ENCODE peak calls at places on chromosomes 7 and 10, in four cellular contexts. U, H, T and L are unnamed samples. For H3K9me3, the result is how much of the 10 kb centered on the place peaks cover.

GRCh38 chr7:140315498-140316164 is 82.7 kb downstream of the SLC37A3 start:
- DNase-seq in U (no peak), T (no peak), H (no peak), L (no peak)

GRCh38 chr10:14244801-14245211 is 85.9 kb downstream of the FRMD4A start:
- DNase-seq in U (no peak), T (no peak), H (peak), L (no peak)

GRCh38 chr7:139889186-139889871 is 60.3 kb downstream of the TBXAS1 start:
- DNase-seq in U (no peak), H (no peak), T (no peak), L (no peak)

GRCh38 chr7:104137971-104138370 is 69.8 kb downstream of the ORC5 start:
- DNase-seq in U (no peak), H (peak), T (no peak), L (no peak)

GRCh38 chr10:73251683-73252444 is 580 bp downstream of the MRPS16 start:
- DNase-seq in H (peak), T (peak), U (no peak), L (no peak)

GRCh38 chr10:65911431-65911830 is 1014.4 kb upstream of the LRRTM3 start:
- DNase-seq in U (no peak), H (no peak), T (no peak), L (no peak)

GRCh38 chr10:12981570-12981969 is 19.9 kb downstream of the CCDC3 start:
- DNase-seq in T (no peak), H (no peak), U (no peak), L (no peak)

GRCh38 chr7:141276031-141276430 is 202.2 kb downstream of the TMEM178B start:
- DNase-seq in T (no peak), U (no peak), H (no peak), L (no peak)

GRCh38 chr7:96663457-96663856 is 46.2 kb downstream of the SEM1 start:
- DNase-seq in H (no peak), T (no peak), U (no peak), L (no peak)

GRCh38 chr7:25929448-25929847 is 222.6 kb upstream of the NFE2L3 start:
- DNase-seq in H (no peak), U (no peak), T (no peak), L (no peak)

GRCh38 chr7:104482362-104483042 is 154.1 kb downstream of the LHFPL3 start:
- DNase-seq in H (no peak), U (no peak), T (no peak), L (peak)

GRCh38 chr7:100208911-100209408 is 10.8 kb upstream of the PVRIG start:
- DNase-seq in U (no peak), H (no peak), T (no peak), L (no peak)

GRCh38 chr10:33716461-33717267 is 382.2 kb upstream of the NRP1 start:
- DNase-seq in H (no peak), U (no peak), T (no peak), L (no peak)

GRCh38 chr7:158273138-158273651 is 314.4 kb downstream of the PTPRN2 start:
- DNase-seq in U (no peak), H (no peak), T (peak), L (no peak)
- H3K9me3 ChIP-seq in U (under half), H (under half), T (under half), L (under half)

DNA sequence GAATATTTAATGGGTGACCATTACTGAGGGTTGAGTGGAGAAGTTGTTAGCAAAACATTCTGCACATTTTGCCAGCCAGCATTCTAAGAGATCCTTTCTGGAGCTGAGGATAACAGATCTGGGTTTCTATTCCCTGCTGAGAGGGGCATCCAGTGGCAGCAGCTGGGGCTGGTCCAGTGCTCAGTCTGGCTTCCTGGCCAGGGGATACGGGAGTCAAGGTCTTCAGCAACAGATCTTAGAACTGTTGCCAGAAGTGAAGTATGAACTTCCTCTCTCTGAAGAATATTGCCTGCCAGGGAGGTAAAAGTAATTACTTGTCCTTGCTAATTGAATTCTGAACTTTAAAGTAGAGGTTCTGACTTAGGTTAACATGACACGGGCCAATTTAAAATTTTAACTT is 568.4 kb downstream of the REEP3 start:
- DNase-seq in T (no peak), H (no peak), U (no peak), L (no peak)
- TF ChIP-seq POLR2AphosphoS5 in T (no peak), H (no peak), U (no peak), L (no peak)

DNA sequence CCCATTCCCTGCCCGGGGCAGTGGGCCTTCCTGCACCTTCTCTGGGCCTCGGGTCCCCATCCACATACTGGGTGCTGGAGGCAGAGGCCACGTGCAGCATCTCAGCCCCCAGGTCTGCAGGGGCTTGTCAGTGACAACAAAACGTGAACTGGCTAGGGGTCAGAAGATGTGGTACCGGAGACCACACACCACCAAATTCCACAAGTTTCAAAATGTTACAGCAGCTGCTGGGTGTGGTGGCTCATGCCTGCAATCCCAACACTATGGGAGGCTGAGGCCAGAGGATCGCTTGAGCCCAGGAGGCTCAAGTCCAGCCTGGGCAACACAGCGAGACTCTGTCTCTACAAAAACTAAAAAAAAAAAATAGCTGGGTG is 62.1 kb upstream of the DNAAF5 start:
- DNase-seq in T (peak), U (no peak), H (no peak), L (no peak)
- H3K27ac ChIP-seq in T (peak), U (no peak), H (no peak), L (peak)

GRCh38 chr10:37109000-37109399 is 16.4 kb upstream of the ANKRD30A start:
- DNase-seq in T (no peak), U (no peak), H (no peak), L (no peak)
- H3K9me3 ChIP-seq in T (under half), U (under half), H (under half), L (under half)

GRCh38 chr10:99850767-99851127 is 68.3 kb downstream of the ABCC2 start:
- DNase-seq in U (no peak), T (no peak), H (no peak), L (no peak)
- TF ChIP-seq POLR2AphosphoS5 in U (no peak), T (no peak), H (no peak), L (no peak)

GRCh38 chr7:106895246-106895864 is 30.3 kb downstream of the PIK3CG start:
- DNase-seq in H (no peak), T (no peak), U (no peak), L (peak)

GRCh38 chr7:106893591-106893990 is 28.5 kb downstream of the PIK3CG start:
- DNase-seq in T (no peak), U (no peak), H (no peak), L (no peak)

GRCh38 chr7:106891545-106892410 is 26.7 kb downstream of the PIK3CG start:
- DNase-seq in T (no peak), H (no peak), U (no peak), L (no peak)

GRCh38 chr7:106890952-106891351 is 25.9 kb downstream of the PIK3CG start:
- DNase-seq in U (no peak), H (no peak), T (no peak), L (no peak)

DNA sequence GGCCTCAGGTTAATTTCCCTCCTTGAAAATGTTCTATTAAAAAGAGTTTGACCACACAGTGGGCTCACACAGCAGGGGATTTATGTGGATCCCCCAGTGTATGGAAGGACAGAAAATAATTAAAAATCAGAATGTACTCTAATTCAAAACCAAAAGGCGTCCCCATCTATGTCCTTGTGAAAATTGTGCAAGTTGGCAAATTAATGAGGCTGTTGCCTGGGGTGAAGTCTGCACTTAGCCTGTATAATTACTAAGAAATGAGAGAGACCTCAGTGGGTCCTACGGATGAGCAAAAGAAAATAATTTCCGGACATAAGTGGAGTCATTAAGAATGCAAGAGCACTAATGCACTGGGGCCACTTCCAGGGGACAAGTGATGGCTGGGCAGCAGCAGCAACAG is 31.2 kb downstream of the PIK3CG start:
- DNase-seq in H (no peak), U (no peak), T (no peak), L (no peak)
- H3K27ac ChIP-seq in H (no peak), U (no peak), T (no peak), L (no peak)

GRCh38 chr10:88991900-88992237 is 1.3 kb downstream of the FAS start:
- DNase-seq in U (no peak), H (no peak), T (no peak), L (no peak)

GRCh38 chr10:88994034-88994433 is 3.4 kb downstream of the FAS start:
- DNase-seq in T (no peak), H (no peak), U (no peak), L (no peak)

GRCh38 chr10:88996927-88997326 is 6.3 kb downstream of the FAS start:
- DNase-seq in U (no peak), T (no peak), H (no peak), L (no peak)

GRCh38 chr10:88992945-88993537 is 2.4 kb downstream of the FAS start:
- DNase-seq in T (no peak), H (no peak), U (peak), L (no peak)

DNA sequence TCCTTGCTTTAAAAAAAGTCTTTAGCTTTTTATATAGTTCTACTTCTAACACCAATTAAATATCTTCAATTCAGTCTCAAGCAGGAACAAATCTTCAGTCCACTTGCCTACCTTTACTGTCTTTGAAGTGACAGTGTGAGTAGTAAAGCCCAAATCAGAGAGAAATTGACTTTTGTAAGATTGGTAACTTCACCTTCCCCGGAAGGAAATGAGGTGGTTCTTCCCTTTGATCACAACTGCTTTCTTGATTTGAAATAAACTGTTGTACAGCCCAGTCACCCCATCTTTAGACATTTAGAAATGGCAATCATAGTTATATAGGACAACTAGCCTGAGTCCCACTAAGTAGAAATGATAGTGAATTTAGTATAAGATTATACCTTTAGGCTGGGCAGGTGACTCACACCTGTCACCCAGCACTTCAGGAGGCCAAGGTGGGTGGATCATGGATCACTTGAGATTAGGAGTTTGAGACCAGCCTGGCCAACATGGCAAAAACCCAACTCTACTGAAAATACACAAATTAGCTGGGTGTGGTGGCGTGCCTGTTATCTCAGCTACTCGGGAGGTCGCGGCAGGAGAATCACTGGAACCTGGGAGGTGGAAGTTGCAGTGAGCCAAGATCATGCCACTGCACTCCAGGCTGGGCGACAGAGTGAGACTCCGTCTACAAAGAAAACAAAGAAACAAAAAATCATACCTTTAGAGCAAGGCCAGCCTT is 4.7 kb downstream of the FAS start:
- DNase-seq in U (no peak), T (no peak), H (no peak), L (no peak)
- H3K9me3 ChIP-seq in U (under half), T (under half), H (under half), L (under half)

GRCh38 chr10:113038183-113038582 is 88.1 kb downstream of the TCF7L2 start:
- DNase-seq in H (no peak), U (no peak), T (peak), L (peak)
- TF ChIP-seq POLR2AphosphoS5 in H (no peak), U (no peak), T (no peak), L (no peak)

GRCh38 chr10:104304346-104304745 is 33.9 kb downstream of the ITPRIP start:
- DNase-seq in U (no peak), H (no peak), T (no peak), L (no peak)

GRCh38 chr10:104300736-104301292 is 31.8 kb downstream of the GSTO2 start:
- DNase-seq in T (peak), H (peak), U (peak), L (peak)

GRCh38 chr10:104304927-104305326 is 33.3 kb downstream of the ITPRIP start:
- DNase-seq in T (peak), H (no peak), U (no peak), L (no peak)

GRCh38 chr10:104301907-104302690 is 33.1 kb downstream of the GSTO2 start:
- DNase-seq in T (no peak), U (no peak), H (no peak), L (no peak)

DNA sequence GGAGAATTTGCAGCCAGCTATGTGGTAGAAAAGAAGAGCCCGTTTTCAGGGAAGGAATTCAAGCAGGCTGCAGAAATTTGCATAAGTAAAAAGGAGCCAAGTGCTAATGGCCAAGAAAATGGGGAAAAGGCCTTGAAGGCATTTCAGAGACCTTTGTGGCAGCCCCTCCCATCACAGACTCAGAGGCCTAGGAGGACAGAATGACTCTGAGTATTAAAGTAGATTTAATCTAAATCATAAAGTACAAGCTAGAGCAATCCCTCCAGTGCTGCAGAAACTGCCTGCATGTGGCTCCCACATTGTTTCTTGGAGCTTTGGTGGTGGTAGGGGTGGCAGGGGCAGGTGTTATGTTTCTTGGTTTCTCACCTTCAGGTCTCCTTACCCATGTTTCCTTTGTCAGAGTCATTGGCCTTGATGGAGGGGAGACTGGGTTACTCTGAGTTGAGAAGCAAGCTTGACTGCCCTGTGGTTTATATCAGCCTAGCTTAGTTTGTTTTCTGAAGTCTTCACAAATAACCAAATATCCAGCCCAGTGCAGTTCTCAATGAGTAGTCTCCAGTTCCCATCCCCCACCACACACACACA is 34.6 kb downstream of the ITPRIP start:
- DNase-seq in U (no peak), T (no peak), H (no peak), L (no peak)
- H3K27ac ChIP-seq in U (no peak), T (no peak), H (no peak), L (no peak)

GRCh38 chr10:83527934-83528333 is 611.4 kb upstream of the GHITM start:
- DNase-seq in U (no peak), T (no peak), H (no peak), L (no peak)
- H3K9me3 ChIP-seq in U (under half), T (under half), H (under half), L (under half)